ENCODE peak calls at places on chromosomes 16 and 17, in seven cellular contexts. Q is WTC11, P is MCF 10A, G is GM06990, Z is cardiac muscle cell, E is OCI-LY7, R is cardiac fibroblast. N is an unnamed sample.

GRCh38 chr16:79098897-79099296 is 501.6 kb downstream of the MAF start:
- DNase-seq in P (no peak), Q (no peak), R (no peak), Z (no peak), G (no peak), E (no peak), N (no peak)

GRCh38 chr16:79728048-79728922 is 127.7 kb upstream of the MAF start:
- DNase-seq in Q (no peak), P (no peak), E (no peak), G (no peak), R (no peak), Z (no peak), N (no peak)

GRCh38 chr17:82845163-82845807 is 5.5 kb upstream of the ZNF750 start:
- DNase-seq in E (no peak), Z (peak; percentile 42), P (no peak), G (no peak), Q (no peak), R (no peak), N (no peak)

GRCh38 chr17:82083009-82083408 is 15.0 kb downstream of the FASN start:
- DNase-seq in E (no peak), R (no peak), Z (no peak), G (no peak), P (no peak), Q (no peak), N (no peak)

GRCh38 chr17:12743046-12743445 is 46.3 kb upstream of the ARHGAP44 start:
- DNase-seq in Q (no peak), R (no peak), G (no peak), Z (peak; percentile 21), E (no peak), P (peak; percentile 65), N (no peak)

GRCh38 chr16:424033-424622 is 1.3 kb upstream of the RAB11FIP3 start:
- DNase-seq in G (no peak), R (peak; percentile 97), E (no peak), Z (peak; percentile 99), Q (no peak), P (peak; percentile 99), N (no peak)

GRCh38 chr17:81342062-81342699 is 47.1 kb upstream of the SLC38A10 start:
- DNase-seq in E (no peak), Q (no peak), Z (peak; percentile 36), G (no peak), R (peak; percentile 52), P (no peak), N (no peak)

GRCh38 chr17:49889500-49889899 is 41.6 kb upstream of the TAC4 start:
- DNase-seq in E (no peak), Z (no peak), P (no peak), Q (no peak), R (no peak), G (no peak), N (no peak)

GRCh38 chr16:82384017-82384416 is 214.0 kb upstream of the MPHOSPH6 start:
- DNase-seq in G (peak; percentile 24), E (no peak), R (no peak), P (no peak), Z (no peak), Q (no peak), N (no peak)

GRCh38 chr16:56748826-56749225 is 18.9 kb downstream of the NUP93 start:
- DNase-seq in E (no peak), Q (no peak), G (no peak), P (no peak), R (no peak), Z (no peak), N (no peak)

GRCh38 chr17:66365204-66365524 is 62.8 kb downstream of the PRKCA start:
- DNase-seq in E (no peak), P (no peak), R (no peak), Q (no peak), G (no peak), Z (peak; percentile 29), N (no peak)

GRCh38 chr16:69626256-69626655 is 60.5 kb downstream of the NFAT5 start:
- DNase-seq in Q (no peak), P (no peak), R (peak; percentile 68), Z (peak; percentile 34), E (no peak), G (no peak), N (no peak)

GRCh38 chr16:11383481-11384183 is 38.4 kb downstream of the RMI2 start:
- DNase-seq in G (no peak), P (no peak), R (no peak), Z (no peak), E (no peak), Q (no peak), N (no peak)

GRCh38 chr17:19317359-19318095 is 45.0 kb downstream of the B9D1 start:
- DNase-seq in Q (peak; percentile 94), P (no peak), R (peak; percentile 82), G (peak; percentile 64), E (peak; percentile 91), Z (peak; percentile 72), N (no peak)

GRCh38 chr16:77974883-77975282 is 47.5 kb upstream of the CLEC3A start:
- DNase-seq in Z (no peak), G (no peak), E (peak; percentile 1), Q (peak; percentile 31), P (peak; percentile 48), R (no peak), N (no peak)

GRCh38 chr17:57577751-57578607 is 167.1 kb downstream of the CCDC182 start:
- DNase-seq in E (no peak), R (peak; percentile 76), Q (no peak), Z (peak; percentile 93), G (no peak), P (peak; percentile 90), N (no peak)

GRCh38 chr17:7081341-7082062 is 1.5 kb upstream of the CLEC10A start:
- DNase-seq in Q (no peak), E (no peak), Z (no peak), R (no peak), G (no peak), P (no peak), N (no peak)

GRCh38 chr17:35944151-35944550 is 638 bp upstream of the LYZL6 start:
- DNase-seq in R (no peak), Z (no peak), P (no peak), E (no peak), G (no peak), Q (no peak), N (no peak)

GRCh38 chr17:10243905-10244844 is 45.8 kb upstream of the GAS7 start:
- DNase-seq in R (peak; percentile 48), E (no peak), G (no peak), Q (no peak), P (peak; percentile 18), Z (peak; percentile 78), N (no peak)

GRCh38 chr16:888901-889570 is 81.7 kb downstream of the LMF1 start:
- DNase-seq in P (no peak), E (no peak), Z (no peak), Q (no peak), R (no peak), G (no peak), N (no peak)

GRCh38 chr17:41812176-41813038 is at the start of gene FKBP10:
- DNase-seq in R (peak; percentile 88), E (peak; percentile 45), Q (peak; percentile 90), G (no peak), P (peak; percentile 84), Z (peak; percentile 90), N (peak; percentile 73)

GRCh38 chr17:29169806-29170591 is 10.2 kb downstream of the MYO18A start:
- DNase-seq in Q (no peak), E (no peak), Z (no peak), R (no peak), G (no peak), P (no peak), N (no peak)

GRCh38 chr17:18021372-18021771 is 17.6 kb downstream of the ATPAF2 start:
- DNase-seq in Z (no peak), G (no peak), Q (no peak), R (no peak), P (no peak), E (no peak), N (no peak)

GRCh38 chr16:28914325-28914724 is 10.7 kb downstream of the RABEP2 start:
- DNase-seq in P (no peak), G (no peak), E (no peak), Z (no peak), Q (no peak), R (no peak), N (no peak)
- TF ChIP-seq CTCF in P (no peak), G (no peak), E (no peak), Z (no peak), Q (no peak), R (no peak), N (no peak)

GRCh38 chr16:66580605-66581209 is 1.4 kb downstream of the CMTM2 start:
- DNase-seq in Z (peak; percentile 69), R (peak; percentile 65), E (no peak), P (peak; percentile 85), G (no peak), Q (no peak), N (no peak)
- TF ChIP-seq CTCF in Z (no peak), R (peak; percentile 30), E (no peak), P (no peak), G (no peak), Q (no peak), N (no peak)

DNA sequence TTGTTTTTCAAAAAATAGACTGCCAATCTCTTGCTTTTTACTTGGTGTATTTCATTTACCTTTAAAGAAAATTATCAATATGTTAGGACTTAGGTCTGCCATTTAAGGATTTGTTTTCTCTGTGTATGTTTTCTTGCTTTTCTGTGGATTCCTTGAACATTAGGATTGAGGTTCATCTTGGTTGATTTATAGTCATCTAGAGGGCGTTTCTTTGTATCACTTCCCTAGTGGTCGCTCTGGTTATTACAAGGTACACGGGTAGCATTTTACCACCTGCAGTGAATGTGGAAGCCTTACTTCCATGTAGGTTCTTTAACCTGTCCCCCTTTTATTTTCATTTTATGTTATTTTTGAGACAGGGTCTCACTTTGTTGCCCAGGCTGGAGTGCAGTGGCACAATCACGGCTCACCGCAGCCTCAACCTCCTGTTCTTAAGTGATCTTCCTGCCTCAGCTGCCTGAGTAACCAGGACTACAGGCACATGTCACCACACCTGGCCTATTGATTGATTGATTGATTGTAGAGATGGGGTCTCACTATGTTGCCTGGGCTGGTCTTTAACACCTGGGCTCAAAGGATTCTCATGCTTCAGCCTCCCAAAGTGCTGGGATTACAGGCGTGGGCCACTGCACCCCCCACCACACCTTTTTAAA is 35.2 kb upstream of the CBX4 start:
- DNase-seq in P (peak; percentile 58), E (peak; percentile 71), Q (no peak), Z (peak; percentile 40), R (peak; percentile 52), G (no peak), N (no peak)
- TF ChIP-seq CTCF in P (peak; percentile 34), E (peak; percentile 89), Q (no peak), Z (peak; percentile 61), R (peak; percentile 59), G (peak; percentile 68), N (peak; percentile 75)

GRCh38 chr17:68349157-68349556 is 57.9 kb downstream of the ARSG start:
- DNase-seq in Q (no peak), G (peak; percentile 32), P (no peak), R (no peak), E (no peak), Z (no peak), N (no peak)

GRCh38 chr17:68352041-68352440 is 60.7 kb downstream of the ARSG start:
- DNase-seq in R (peak; percentile 15), P (no peak), Q (no peak), E (no peak), G (no peak), Z (no peak), N (no peak)

GRCh38 chr17:68355093-68355492 is 63.8 kb downstream of the ARSG start:
- DNase-seq in R (peak; percentile 71), P (peak; percentile 58), Q (no peak), G (no peak), E (no peak), Z (peak; percentile 56), N (no peak)

GRCh38 chr17:68353121-68353521 is 61.8 kb downstream of the ARSG start:
- DNase-seq in R (peak; percentile 18), E (no peak), Q (no peak), P (no peak), Z (peak; percentile 9), G (no peak), N (no peak)

GRCh38 chr17:68351395-68351794 is 60.1 kb downstream of the ARSG start:
- DNase-seq in Q (no peak), Z (peak; percentile 63), R (peak; percentile 61), P (no peak), E (no peak), G (no peak), N (no peak)
- TF ChIP-seq CTCF in Q (no peak), Z (peak; percentile 40), R (peak; percentile 22), P (no peak), E (no peak), G (no peak), N (no peak)

N was measured in mesothelial cell of epicardium.